ENCODE peak calls at places on chromosomes 1 and 21, in seven cellular contexts. I is K562, U is GM12878, V is H1, N is Panc1, P is HepG2, K is HCT116. E is an unnamed sample.
A peak's percentile ranks its signal among the peaks of the same experiment; 100 is the strongest.

GRCh38 chr1:160672118-160672517 is 25.3 kb upstream of the SLAMF1 start:
- DNase-seq in I (no peak), U (no peak), V (no peak), N (no peak), P (no peak), K (no peak), E (no peak)

GRCh38 chr1:171740987-171741871 is 636 bp downstream of the VAMP4 start:
- DNase-seq in I (peak; percentile 70), U (peak; percentile 30), V (no peak), N (no peak), P (peak; percentile 36), K (no peak), E (peak; percentile 55)

GRCh38 chr1:64542118-64542517 is 72.2 kb downstream of the CACHD1 start:
- DNase-seq in I (no peak), U (no peak), V (no peak), N (no peak), P (no peak), K (no peak), E (no peak)

GRCh38 chr1:21655259-21655658 is 13.9 kb downstream of the RAP1GAP start:
- DNase-seq in I (no peak), U (no peak), V (no peak), N (no peak), P (no peak), K (no peak), E (no peak)

GRCh38 chr1:199272107-199272506 is 633.3 kb downstream of the PTPRC start:
- DNase-seq in I (no peak), U (no peak), V (no peak), N (no peak), P (no peak), K (no peak), E (no peak)

GRCh38 chr1:2556277-2557145 is at the start of gene TNFRSF14:
- DNase-seq in I (peak; percentile 74), U (no peak), V (no peak), N (no peak), P (no peak), K (no peak), E (no peak)

GRCh38 chr1:157961805-157962762 is 31.4 kb upstream of the KIRREL1 start:
- DNase-seq in I (no peak), U (no peak), V (no peak), N (no peak), P (no peak), K (no peak), E (no peak)

GRCh38 chr1:225848044-225848955 is 33.9 kb downstream of the TMEM63A start:
- DNase-seq in I (peak; percentile 60), U (peak; percentile 51), V (no peak), N (no peak), P (no peak), K (no peak), E (no peak)

GRCh38 chr1:158537609-158538008 is 16.6 kb downstream of the OR6Y1 start:
- DNase-seq in I (no peak), U (no peak), V (no peak), N (no peak), P (no peak), K (no peak), E (no peak)

DNA sequence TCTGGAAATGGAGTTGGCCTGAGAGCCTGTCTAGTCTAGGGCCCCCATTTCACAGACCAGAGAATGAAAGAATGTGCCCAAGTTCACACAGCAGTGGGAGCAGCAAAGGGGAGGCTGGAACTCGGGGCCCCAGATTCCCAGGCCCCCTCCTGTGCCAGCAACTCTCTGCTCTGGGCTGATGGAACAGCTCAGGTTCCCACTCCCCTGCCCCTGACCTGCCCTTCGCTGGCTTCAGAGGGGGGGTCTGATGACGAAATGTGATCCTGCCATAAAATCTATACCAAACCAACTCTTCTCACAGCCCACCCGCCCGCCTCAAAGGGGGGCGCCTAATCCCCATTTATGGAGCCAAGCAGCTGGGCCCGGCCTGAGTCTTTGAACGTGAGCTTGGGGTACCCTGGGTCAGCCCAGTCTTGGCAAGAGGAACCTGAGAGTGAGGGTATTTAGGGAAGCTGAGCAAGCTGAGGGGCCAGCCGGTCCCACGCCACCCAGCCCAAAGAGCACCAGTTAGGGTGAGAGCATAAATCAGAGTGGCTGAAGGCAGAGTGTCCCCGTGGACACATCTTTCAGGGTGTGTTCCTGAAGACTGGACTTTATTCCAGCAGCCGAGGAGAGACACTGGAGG is 65.0 kb downstream of the FOXD2 start:
- DNase-seq in I (no peak), U (no peak), V (no peak), N (no peak), P (no peak), K (no peak), E (no peak)
- TF ChIP-seq SIN3A in I (no peak), U (no peak), V (no peak), N (no peak), P (no peak), K (no peak), E (no peak)

GRCh38 chr21:15992171-15992570 is 262.4 kb downstream of the USP25 start:
- DNase-seq in I (no peak), U (no peak), V (no peak), N (peak; percentile 64), P (no peak), K (no peak), E (no peak)

GRCh38 chr21:15986277-15986676 is 256.5 kb downstream of the USP25 start:
- DNase-seq in I (no peak), U (no peak), V (no peak), N (no peak), P (no peak), K (no peak), E (no peak)
- H3K4me3 ChIP-seq in I (no peak overlapping the region), U (no peak overlapping the region), V (no peak overlapping the region), N (no peak overlapping the region), P (no peak overlapping the region), K (no peak overlapping the region), E (no peak overlapping the region)

DNA sequence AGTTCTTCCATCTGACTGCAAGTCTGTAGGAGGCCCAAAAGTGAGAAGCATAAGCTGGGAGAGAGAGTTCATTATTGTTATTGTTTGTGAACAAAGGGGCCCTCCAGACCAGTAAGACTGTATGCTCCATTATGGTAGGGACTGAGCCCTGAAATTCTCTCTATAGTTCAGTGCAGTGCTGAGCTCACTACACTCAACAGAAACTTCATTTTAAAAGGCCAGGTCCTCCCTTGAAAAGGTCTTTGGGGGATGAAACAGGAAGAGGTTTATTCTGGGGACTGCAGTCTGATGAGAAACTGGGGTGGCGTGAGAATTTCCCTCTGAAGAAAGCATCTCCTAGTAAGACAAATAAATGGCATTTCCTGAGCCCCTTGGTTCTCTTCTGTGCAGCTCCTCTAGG is 5.5 kb upstream of the GATAD2B start:
- DNase-seq in I (no peak), U (no peak), V (no peak), N (no peak), P (no peak), K (no peak), E (no peak)
- TF ChIP-seq SIN3A in I (no peak), U (no peak), V (no peak), N (no peak), P (no peak), K (no peak), E (no peak)

GRCh38 chr1:204709021-204709420 is 23.5 kb upstream of the LRRN2 start:
- DNase-seq in I (no peak), U (no peak), V (no peak), N (no peak), P (no peak), K (no peak), E (no peak)

GRCh38 chr1:204711947-204712701 is 26.6 kb upstream of the LRRN2 start:
- DNase-seq in I (no peak), U (no peak), V (no peak), N (no peak), P (no peak), K (no peak), E (peak; percentile 58)

GRCh38 chr1:204711103-204711946 is 25.8 kb upstream of the LRRN2 start:
- DNase-seq in I (peak; percentile 66), U (no peak), V (no peak), N (no peak), P (no peak), K (no peak), E (no peak)

GRCh38 chr1:204712718-204713430 is 27.3 kb upstream of the LRRN2 start:
- DNase-seq in I (no peak), U (no peak), V (no peak), N (no peak), P (no peak), K (no peak), E (no peak)

GRCh38 chr1:204709960-204710912 is 24.7 kb upstream of the LRRN2 start:
- DNase-seq in I (no peak), U (no peak), V (peak; percentile 70), N (no peak), P (no peak), K (no peak), E (no peak)
- H3K4me3 ChIP-seq in I (no peak overlapping the region), U (no peak overlapping the region), V (no peak overlapping the region), N (no peak overlapping the region), P (no peak overlapping the region), K (no peak overlapping the region), E (no peak overlapping the region)

GRCh38 chr1:79711001-79711431 is 704.5 kb upstream of the ADGRL4 start:
- DNase-seq in I (no peak), U (peak; percentile 48), V (no peak), N (no peak), P (no peak), K (no peak), E (no peak)
- TF ChIP-seq SIN3A in I (no peak), U (no peak), V (no peak), N (no peak), P (no peak), K (no peak), E (no peak)

GRCh38 chr1:202563818-202564217 is 146.4 kb downstream of the SYT2 start:
- DNase-seq in I (no peak), U (no peak), V (no peak), N (no peak), P (no peak), K (no peak), E (no peak)

GRCh38 chr1:202561240-202561639 is 149.0 kb downstream of the SYT2 start:
- DNase-seq in I (no peak), U (no peak), V (no peak), N (no peak), P (no peak), K (no peak), E (no peak)

GRCh38 chr1:202564958-202565497 is 145.2 kb downstream of the SYT2 start:
- DNase-seq in I (no peak), U (no peak), V (no peak), N (no peak), P (no peak), K (no peak), E (peak; percentile 38)

GRCh38 chr1:202562443-202563060 is 147.7 kb downstream of the SYT2 start:
- DNase-seq in I (no peak), U (no peak), V (no peak), N (no peak), P (no peak), K (no peak), E (no peak)

GRCh38 chr1:202561726-202562442 is 148.4 kb downstream of the SYT2 start:
- DNase-seq in I (peak; percentile 54), U (no peak), V (no peak), N (no peak), P (no peak), K (no peak), E (no peak)
- H3K4me3 ChIP-seq in I (no peak overlapping the region), U (no peak overlapping the region), V (no peak overlapping the region), N (no peak overlapping the region), P (no peak overlapping the region), K (no peak overlapping the region), E (no peak overlapping the region)

GRCh38 chr1:28913786-28914227 is 562 bp upstream of the EPB41 start:
- DNase-seq in I (no peak), U (no peak), V (no peak), N (no peak), P (no peak), K (no peak), E (no peak)
- TF ChIP-seq SIN3A in I (no peak), U (no peak), V (no peak), N (no peak), P (no peak), K (no peak), E (peak; percentile 9)

GRCh38 chr1:223832637-223832943 is 13.2 kb downstream of the TP53BP2 start:
- DNase-seq in I (no peak), U (no peak), V (no peak), N (no peak), P (no peak), K (no peak), E (no peak)
- H3K4me3 ChIP-seq in I (no peak overlapping the region), U (no peak overlapping the region), V (no peak overlapping the region), N (no peak overlapping the region), P (no peak overlapping the region), K (no peak overlapping the region), E (no peak overlapping the region)

E was measured in SK-N-SH.